ENCODE peak calls at places on chromosomes 3 and 15, in nine cellular contexts. I, V, A, S, J, Z, Y, K and N are unnamed samples.

GRCh38 chr3:52434491-52435115 is 10.3 kb downstream of the SEMA3G start:
- DNase-seq in I (no peak), V (no peak), A (peak; percentile 9), S (no peak), J (no peak), Z (no peak), Y (no peak), K (no peak), N (no peak)

GRCh38 chr3:152127058-152127457 is 141.7 kb upstream of the MBNL1 start:
- DNase-seq in I (no peak), V (no peak), A (no peak), S (no peak), J (no peak), Z (no peak), Y (no peak), K (no peak), N (no peak)

GRCh38 chr3:74233091-74233490 is 381.4 kb downstream of the CNTN3 start:
- DNase-seq in I (no peak), V (no peak), A (no peak), S (no peak), J (no peak), Z (no peak), Y (no peak), K (no peak), N (no peak)

GRCh38 chr15:85792872-85793621 is 1.7 kb downstream of the KLHL25 start:
- DNase-seq in I (no peak), V (no peak), A (no peak), S (no peak), J (no peak), Z (no peak), Y (no peak), K (no peak), N (no peak)

GRCh38 chr3:123397050-123397590 is 51.8 kb downstream of the ADCY5 start:
- DNase-seq in I (no peak), V (no peak), A (no peak), S (no peak), J (no peak), Z (no peak), Y (no peak), K (no peak), N (no peak)

GRCh38 chr3:194806991-194807685 is 121.5 kb downstream of the FAM43A start:
- DNase-seq in I (no peak), V (peak; percentile 63), A (no peak), S (no peak), J (no peak), Z (no peak), Y (no peak), K (peak; percentile 3), N (no peak)

GRCh38 chr3:111729087-111729846 is 129.8 kb upstream of the PHLDB2 start:
- DNase-seq in I (peak; percentile 88), V (no peak), A (peak; percentile 24), S (no peak), J (peak; percentile 68), Z (peak; percentile 93), Y (peak; percentile 42), K (no peak), N (peak; percentile 76)

GRCh38 chr3:192917258-192917507 is 473 bp downstream of the MB21D2 start:
- DNase-seq in I (no peak), V (peak; percentile 42), A (no peak), S (no peak), J (no peak), Z (no peak), Y (no peak), K (no peak), N (no peak)

GRCh38 chr3:2024713-2025112 is 74.0 kb upstream of the CNTN4 start:
- DNase-seq in I (no peak), V (no peak), A (no peak), S (no peak), J (no peak), Z (no peak), Y (no peak), K (no peak), N (no peak)

GRCh38 chr3:98519351-98519750 is 3.4 kb downstream of the CLDND1 start:
- DNase-seq in I (no peak), V (no peak), A (no peak), S (no peak), J (no peak), Z (peak; percentile 20), Y (no peak), K (no peak), N (no peak)

GRCh38 chr3:181713300-181713647 is 1.5 kb downstream of the SOX2 start:
- DNase-seq in I (no peak), V (no peak), A (no peak), S (no peak), J (no peak), Z (peak; percentile 23), Y (no peak), K (no peak), N (no peak)

GRCh38 chr3:171982829-171983228 is 56.5 kb upstream of the FNDC3B start:
- DNase-seq in I (no peak), V (no peak), A (no peak), S (peak; percentile 53), J (no peak), Z (peak; percentile 52), Y (no peak), K (no peak), N (no peak)

GRCh38 chr3:71578045-71578730 is 5.3 kb downstream of the FOXP1 start:
- DNase-seq in I (no peak), V (no peak), A (no peak), S (no peak), J (no peak), Z (peak; percentile 41), Y (no peak), K (no peak), N (no peak)

GRCh38 chr15:71496336-71496955 is 313.9 kb upstream of the NR2E3 start:
- DNase-seq in I (no peak), V (peak; percentile 42), A (no peak), S (no peak), J (no peak), Z (peak; percentile 12), Y (no peak), K (no peak), N (no peak)

DNA sequence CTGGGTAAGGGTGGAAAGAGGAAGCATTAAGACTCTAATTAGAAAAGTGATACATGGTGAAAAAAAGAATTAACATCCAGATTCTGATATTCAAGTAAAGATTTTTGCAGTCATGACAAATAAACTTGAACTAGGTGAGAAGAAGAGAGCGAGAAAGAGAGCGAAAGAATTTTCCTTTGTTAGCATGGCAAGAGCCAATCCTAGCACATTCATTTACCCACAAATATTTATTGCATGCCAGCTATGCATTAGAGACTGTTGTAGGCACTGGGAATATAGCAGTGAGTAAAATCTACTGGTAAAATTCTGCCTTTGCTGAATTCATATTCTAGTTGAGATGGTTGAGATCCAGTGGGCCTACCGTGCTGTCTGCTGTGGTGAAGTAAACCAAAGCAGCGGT is 177.9 kb upstream of the DPH6 start:
- DNase-seq in I (no peak), V (no peak), A (no peak), S (no peak), J (no peak), Z (peak; percentile 51), Y (no peak), K (no peak), N (no peak)
- TF ChIP-seq CTCF in I (no peak), V (no peak), A (no peak), S (no peak), J (no peak), Z (no peak), Y (no peak), K (no peak), N (no peak)

DNA sequence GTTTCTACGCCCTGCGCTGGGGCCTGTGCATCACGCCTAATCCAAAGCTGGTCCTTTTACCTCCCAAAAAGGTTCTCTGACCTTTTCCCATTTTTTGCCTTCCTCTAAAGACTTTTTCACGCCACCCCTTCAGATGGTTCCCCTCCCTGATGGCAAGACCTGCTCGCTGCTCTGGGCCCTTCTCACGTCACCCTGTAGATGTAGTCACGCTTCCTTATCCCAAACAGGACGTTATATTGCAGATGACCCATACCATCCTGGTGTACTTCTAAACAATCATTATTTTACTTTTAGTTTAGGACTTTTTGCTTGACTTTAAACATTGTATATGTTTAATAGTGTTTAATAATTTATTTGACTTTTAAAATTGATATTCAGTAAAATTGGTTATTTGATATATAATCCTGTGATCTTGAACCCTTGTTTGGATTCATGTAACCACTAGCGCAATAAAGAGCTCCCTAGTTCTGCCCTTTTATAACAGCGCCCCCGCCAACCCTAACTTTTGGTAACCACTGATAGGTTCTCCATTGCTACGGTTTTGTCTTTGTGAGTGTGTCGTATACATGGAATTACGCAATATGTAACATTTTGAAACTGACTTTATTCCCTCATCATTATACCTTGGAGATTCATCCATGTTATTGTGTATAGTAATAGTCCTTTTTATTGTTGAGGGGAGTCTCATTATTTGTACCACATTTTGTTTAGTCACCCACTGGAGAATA is 159.0 kb upstream of the CHRNA7 start:
- DNase-seq in I (no peak), V (no peak), A (peak; percentile 12), S (no peak), J (no peak), Z (no peak), Y (peak; percentile 37), K (no peak), N (no peak)
- H3K27ac ChIP-seq in I (peak overlapping the region; percentile 84), V (peak overlapping the region; percentile 51), A (peak overlapping the region; percentile 64), S (no peak overlapping the region), J (no peak overlapping the region), Z (peak overlapping the region; percentile 31), Y (peak overlapping the region; percentile 68), K (no peak overlapping the region), N (peak overlapping the region; percentile 86)

GRCh38 chr3:166425021-166425420 is 587.8 kb upstream of the BCHE start:
- DNase-seq in I (no peak), V (no peak), A (no peak), S (no peak), J (no peak), Z (no peak), Y (no peak), K (no peak), N (no peak)

GRCh38 chr3:166420071-166420470 is 582.8 kb upstream of the BCHE start:
- DNase-seq in I (no peak), V (no peak), A (no peak), S (no peak), J (no peak), Z (no peak), Y (no peak), K (no peak), N (no peak)

DNA sequence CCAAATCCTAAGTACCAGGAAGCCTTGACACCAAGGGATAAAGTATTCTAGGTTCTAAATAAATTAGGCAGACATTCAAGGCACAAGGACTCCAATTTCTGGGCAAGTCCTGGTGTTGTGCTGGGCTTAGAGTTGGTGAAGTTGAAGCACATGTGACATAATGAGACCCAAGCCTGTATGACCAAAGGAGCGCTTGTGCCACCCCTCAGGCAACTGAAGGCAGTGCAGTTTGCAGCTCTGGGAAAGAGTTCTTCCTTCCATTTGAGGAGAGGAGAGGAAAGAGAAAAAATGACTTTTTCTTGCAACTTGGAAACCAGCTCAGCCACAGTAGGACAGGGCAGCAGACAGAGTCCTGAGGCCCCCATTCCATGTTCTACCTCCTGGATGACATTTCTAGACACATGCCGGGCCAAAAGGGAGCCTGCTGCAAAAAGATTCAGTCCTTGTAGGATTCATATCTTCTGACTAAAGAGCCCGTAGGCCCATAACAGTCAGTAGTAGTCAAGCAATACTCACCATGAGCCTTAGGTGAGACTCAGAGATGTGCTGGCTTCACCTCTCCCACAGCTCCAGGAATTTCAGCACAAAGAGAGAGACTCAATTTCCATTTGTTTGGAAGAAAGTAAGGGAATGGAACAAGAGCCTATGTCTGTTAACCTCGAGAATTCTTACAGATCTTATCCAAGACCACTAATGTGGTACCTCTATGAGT is 588.8 kb upstream of the BCHE start:
- DNase-seq in I (no peak), V (no peak), A (no peak), S (no peak), J (no peak), Z (no peak), Y (no peak), K (no peak), N (no peak)
- TF ChIP-seq CTCF in I (no peak), V (no peak), A (peak; percentile 5), S (peak; percentile 27), J (no peak), Z (no peak), Y (no peak), K (no peak), N (no peak)

GRCh38 chr3:46995901-46996562 is 16.6 kb downstream of the NBEAL2 start:
- DNase-seq in I (no peak), V (no peak), A (no peak), S (no peak), J (no peak), Z (no peak), Y (no peak), K (no peak), N (peak; percentile 12)
- H3K27ac ChIP-seq in I (no peak overlapping the region), V (peak overlapping the region; percentile 36), A (no peak overlapping the region), S (no peak overlapping the region), J (no peak overlapping the region), Z (no peak overlapping the region), Y (no peak overlapping the region), K (no peak overlapping the region), N (no peak overlapping the region)